ENCODE peak calls at places on chromosomes 11 and 22, in eight cellular contexts. D is neural crest cell; Q is endothelial cell; L is AG09319; Y is GM03348; I is stimulated activated CD4-positive, alpha-beta T cell treated with anti-CD3 and anti-CD28 coated beads, Interleukin-4, amount 100 ng/mL, for 48 hours; N is WTC11; G is mammary epithelial cell. H is an unnamed sample.

GRCh38 chr11:34977039-34977906 is 60.9 kb downstream of the PDHX start:
- DNase-seq in D (no peak), L (peak; percentile 74), I (no peak), Q (no peak), G (peak; percentile 75), Y (peak; percentile 35), N (no peak), H (no peak)

GRCh38 chr22:41305646-41306045 is 4.3 kb downstream of the ZC3H7B start:
- DNase-seq in N (no peak), D (no peak), Q (no peak), G (peak; percentile 74), Y (peak; percentile 88), I (no peak), L (no peak), H (no peak)

GRCh38 chr22:50403701-50404101 is 60.6 kb downstream of the PPP6R2 start:
- DNase-seq in D (no peak), L (no peak), Q (no peak), I (no peak), G (no peak), N (no peak), Y (no peak), H (peak; percentile 77)

GRCh38 chr22:48746789-48747425 is 1080.8 kb downstream of the BRD1 start:
- DNase-seq in L (no peak), D (no peak), N (no peak), Q (peak; percentile 2), I (no peak), Y (peak; percentile 3), G (no peak), H (no peak)

GRCh38 chr11:69450064-69450856 is 31.2 kb upstream of the LINC01488 start:
- DNase-seq in L (no peak), D (no peak), Y (no peak), N (no peak), I (no peak), G (no peak), Q (peak; percentile 56), H (no peak)

GRCh38 chr11:80297808-80298460 is 857.1 kb upstream of the TENM4 start:
- DNase-seq in G (peak; percentile 67), I (no peak), D (no peak), N (no peak), Y (no peak), L (no peak), Q (no peak), H (no peak)

GRCh38 chr11:59266491-59266890 is 53.8 kb upstream of the MPEG1 start:
- DNase-seq in Q (no peak), Y (no peak), I (no peak), G (peak; percentile 78), D (no peak), L (no peak), N (no peak), H (no peak)

GRCh38 chr22:21698430-21699329 is 32.9 kb downstream of the PPIL2 start:
- DNase-seq in I (no peak), D (peak; percentile 44), L (peak; percentile 19), N (peak; percentile 47), G (no peak), Q (no peak), Y (no peak), H (no peak)

GRCh38 chr11:27525824-27526516 is 19.4 kb upstream of the LIN7C start:
- DNase-seq in D (no peak), I (no peak), N (no peak), Y (no peak), G (no peak), Q (no peak), L (no peak), H (no peak)

GRCh38 chr11:1162498-1163311 is 5.0 kb downstream of the MUC5AC start:
- DNase-seq in Y (no peak), I (no peak), L (no peak), N (no peak), G (no peak), D (no peak), Q (no peak), H (no peak)

GRCh38 chr11:78666675-78667129 is 92.0 kb upstream of the NARS2 start:
- DNase-seq in Y (peak; percentile 65), I (no peak), N (no peak), L (no peak), G (no peak), D (no peak), Q (no peak), H (no peak)

GRCh38 chr22:46861968-46862367 is 99.5 kb downstream of the TBC1D22A start:
- DNase-seq in D (no peak), G (no peak), I (no peak), L (no peak), N (no peak), Y (no peak), Q (no peak), H (no peak)

GRCh38 chr22:19942071-19942885 is 660 bp upstream of the TXNRD2 start:
- DNase-seq in L (no peak), Q (no peak), D (no peak), I (no peak), Y (peak; percentile 85), N (no peak), G (no peak), H (no peak)

GRCh38 chr11:67056640-67057409 is at the start of gene RHOD:
- DNase-seq in L (no peak), D (peak; percentile 29), G (peak; percentile 57), Q (peak; percentile 59), N (peak; percentile 75), I (no peak), Y (peak; percentile 66), H (peak; percentile 66)

GRCh38 chr11:35614949-35615569 is 3.2 kb upstream of the FJX1 start:
- DNase-seq in I (no peak), N (no peak), Y (no peak), Q (no peak), L (no peak), G (peak; percentile 60), D (no peak), H (no peak)

GRCh38 chr11:110704210-110704864 is 7.9 kb downstream of the ARHGAP20 start:
- DNase-seq in D (no peak), I (no peak), G (no peak), L (no peak), Y (no peak), N (no peak), Q (no peak), H (no peak)

GRCh38 chr11:103532133-103532788 is 423.0 kb downstream of the DYNC2H1 start:
- DNase-seq in I (no peak), N (no peak), D (no peak), Y (peak; percentile 65), Q (no peak), G (peak; percentile 57), L (no peak), H (no peak)

GRCh38 chr11:78313181-78313788 is 104.3 kb downstream of the GAB2 start:
- DNase-seq in Q (no peak), L (peak; percentile 44), Y (peak; percentile 70), N (no peak), I (no peak), D (no peak), G (peak; percentile 66), H (no peak)

GRCh38 chr11:128045094-128045725 is 542.1 kb downstream of the ETS1 start:
- DNase-seq in L (no peak), Q (no peak), D (no peak), N (no peak), I (no peak), G (no peak), Y (peak; percentile 13), H (no peak)

GRCh38 chr11:45266693-45267451 is 19.3 kb downstream of the SYT13 start:
- DNase-seq in G (no peak), L (no peak), N (peak; percentile 86), I (peak; percentile 20), D (peak; percentile 32), Q (peak; percentile 62), Y (no peak), H (no peak)

GRCh38 chr22:50308986-50309600 is 1.6 kb upstream of the PLXNB2 start:
- DNase-seq in L (no peak), D (no peak), Q (no peak), N (no peak), Y (no peak), G (no peak), I (no peak), H (no peak)